ENCODE peak calls at places on chromosome 19, in four cellular contexts. W is lower leg skin, M is posterior vena cava, G is LoVo. S is an unnamed sample.

GRCh38 chr19:32642771-32643170 is 32.2 kb downstream of the ANKRD27 start:
- DNase-seq in W (no peak), M (no peak), G (no peak), S (no peak)

GRCh38 chr19:15584541-15585115 is 30.4 kb upstream of the CYP4F8 start:
- DNase-seq in W (peak; percentile 65), M (peak; percentile 94), G (peak; percentile 73), S (peak; percentile 60)

GRCh38 chr19:8663920-8664670 is 33.7 kb downstream of the NFILZ start:
- DNase-seq in W (no peak), M (peak; percentile 72), G (no peak), S (no peak)

GRCh38 chr19:7783991-7784421 is 21.0 kb downstream of the CLEC4M start:
- DNase-seq in W (peak; percentile 50), M (no peak), G (peak; percentile 43), S (peak; percentile 20)

GRCh38 chr19:10888421-10888866 is 17.1 kb downstream of the CARM1 start:
- DNase-seq in W (no peak), M (no peak), G (no peak), S (no peak)

GRCh38 chr19:42081584-42082258 is 5.8 kb downstream of the ZNF574 start:
- DNase-seq in W (no peak), M (no peak), G (no peak), S (peak; percentile 69)

GRCh38 chr19:50046649-50047503 is 21.1 kb downstream of the ZNF473 start:
- DNase-seq in W (peak; percentile 27), M (no peak), G (no peak), S (peak; percentile 68)

GRCh38 chr19:19464339-19465098 is 50.8 kb downstream of the TSSK6 start:
- DNase-seq in W (no peak), M (no peak), G (no peak), S (no peak)

GRCh38 chr19:772730-773436 is 22.0 kb downstream of the MISP start:
- DNase-seq in W (no peak), M (no peak), G (no peak), S (no peak)

GRCh38 chr19:17751103-17751911 is at the start of gene FCHO1:
- DNase-seq in W (no peak), M (peak; percentile 87), G (no peak), S (peak; percentile 76)

GRCh38 chr19:15320118-15320517 is 12.2 kb downstream of the BRD4 start:
- DNase-seq in W (no peak), M (no peak), G (no peak), S (no peak)

GRCh38 chr19:6813659-6814058 is 41.2 kb downstream of the VAV1 start:
- DNase-seq in W (no peak), M (peak; percentile 10), G (no peak), S (no peak)

GRCh38 chr19:3665681-3666544 is 34.4 kb downstream of the PIP5K1C start:
- DNase-seq in W (no peak), M (peak; percentile 93), G (peak; percentile 14), S (peak; percentile 47)

GRCh38 chr19:35739275-35740107 is 2.8 kb downstream of the IGFLR1 start:
- DNase-seq in W (no peak), M (peak; percentile 84), G (no peak), S (no peak)